ENCODE peak calls at places on chromosomes 2 and 18, in six cellular contexts. A, W, I, F, C and O are unnamed samples.

GRCh38 chr2:74201196-74201595 is 2.8 kb downstream of the MTHFD2 start:
- DNase-seq in I (no peak), C (no peak), A (no peak), F (no peak), W (no peak), O (no peak)

GRCh38 chr18:55665506-55665905 is 77.5 kb upstream of the TCF4 start:
- DNase-seq in W (no peak), C (no peak), A (no peak), I (no peak), F (no peak), O (peak; percentile 71)

GRCh38 chr2:207276248-207276647 is 110.5 kb upstream of the KLF7 start:
- DNase-seq in C (no peak), A (no peak), W (no peak), I (no peak), F (no peak), O (peak; percentile 78)

GRCh38 chr2:235542728-235543125 is 48.9 kb downstream of the AGAP1 start:
- DNase-seq in W (no peak), A (no peak), I (no peak), F (no peak), C (no peak), O (no peak)

GRCh38 chr18:3747176-3747973 is 297.4 kb downstream of the TGIF1 start:
- DNase-seq in C (no peak), F (no peak), W (peak; percentile 91), I (no peak), A (no peak), O (no peak)

GRCh38 chr2:41495050-41495449 is 552.8 kb upstream of the PKDCC start:
- DNase-seq in F (no peak), C (no peak), I (peak; percentile 12), A (no peak), W (peak; percentile 1), O (no peak)

GRCh38 chr2:241965931-241966412 is 96.4 kb downstream of the RTP5 start:
- DNase-seq in C (no peak), F (peak; percentile 98), A (peak; percentile 73), W (peak; percentile 95), I (peak; percentile 56), O (peak; percentile 98)

GRCh38 chr18:37321578-37322496 is 243.8 kb downstream of the CELF4 start:
- DNase-seq in A (no peak), I (peak; percentile 34), F (no peak), W (no peak), C (no peak), O (no peak)

GRCh38 chr2:232328516-232329460 is 49.8 kb upstream of the ALPP start:
- DNase-seq in W (no peak), A (peak; percentile 57), I (no peak), C (no peak), F (no peak), O (no peak)

GRCh38 chr2:150907466-150907865 is 354.2 kb downstream of the RBM43 start:
- DNase-seq in I (no peak), C (no peak), F (no peak), W (no peak), A (no peak), O (no peak)

GRCh38 chr2:235170536-235171510 is 219.0 kb downstream of the SH3BP4 start:
- DNase-seq in W (peak; percentile 28), I (peak; percentile 69), A (no peak), F (peak; percentile 50), C (peak; percentile 29), O (peak; percentile 71)

GRCh38 chr18:60987963-60988362 is 345.3 kb upstream of the CDH20 start:
- DNase-seq in A (no peak), W (peak; percentile 22), I (no peak), F (peak; percentile 22), C (no peak), O (no peak)

GRCh38 chr2:97714950-97715652 is 1.7 kb downstream of the ZAP70 start:
- DNase-seq in F (no peak), I (no peak), A (peak; percentile 57), W (no peak), C (no peak), O (no peak)

GRCh38 chr18:10454800-10455550 is 540 bp downstream of the APCDD1 start:
- DNase-seq in F (no peak), A (peak; percentile 82), I (no peak), C (peak; percentile 25), W (peak; percentile 30), O (peak; percentile 36)
- TF ChIP-seq CTCF in F (no peak), A (no peak), I (no peak), C (no peak), W (no peak), O (no peak)

DNA sequence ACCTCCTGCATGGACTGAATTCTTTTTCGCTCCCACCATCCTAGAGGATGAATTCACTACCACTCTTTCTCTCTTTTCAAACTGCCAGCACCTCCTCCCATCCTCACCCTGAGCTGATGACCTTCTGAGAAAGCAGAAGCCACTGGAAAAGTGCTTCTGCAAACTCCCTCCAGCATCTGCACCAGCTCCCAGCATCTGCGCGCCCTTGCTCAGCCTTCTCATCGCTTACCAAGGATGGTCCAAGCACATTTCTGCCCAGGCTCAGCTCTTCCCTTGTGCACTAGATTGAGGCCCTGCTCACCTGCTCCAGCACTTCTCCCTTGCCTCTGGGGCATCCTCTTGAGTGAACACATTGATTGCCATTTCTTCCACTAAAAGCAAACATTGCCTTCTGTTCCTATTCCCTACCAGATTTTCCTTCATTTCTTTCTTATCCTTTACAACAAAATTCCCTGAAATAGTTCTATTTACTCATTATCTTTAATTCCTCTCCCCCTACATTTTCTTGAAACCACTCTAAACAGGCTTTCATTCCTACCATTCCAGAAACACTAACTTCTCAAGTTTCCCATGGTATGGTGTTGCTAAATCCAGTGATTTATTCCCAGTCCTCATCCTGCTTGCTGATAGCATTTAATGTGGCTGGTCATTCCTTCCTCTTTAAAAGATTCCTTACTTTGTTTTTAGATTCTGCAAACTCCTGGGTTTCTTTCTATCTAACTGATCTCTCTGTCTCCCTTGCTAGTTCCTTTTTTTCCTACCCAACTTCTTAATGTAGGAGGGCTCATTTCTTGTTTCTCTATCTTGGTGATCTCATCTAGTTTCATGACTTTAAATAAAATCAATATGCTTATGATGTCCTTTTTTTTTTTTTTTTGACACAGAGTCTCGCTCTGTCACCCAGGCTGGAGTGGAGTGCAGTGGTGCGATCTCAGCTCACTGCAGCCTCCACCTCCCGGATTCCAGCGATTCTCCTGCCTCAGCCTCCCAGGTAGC is 42.5 kb upstream of the IL1RL1 start:
- DNase-seq in F (no peak), A (no peak), W (peak; percentile 89), I (no peak), C (no peak), O (peak; percentile 92)
- H3K4me3 ChIP-seq in F (no peak overlapping the region), A (no peak overlapping the region), W (no peak overlapping the region), I (no peak overlapping the region), C (no peak overlapping the region), O (no peak overlapping the region)

DNA sequence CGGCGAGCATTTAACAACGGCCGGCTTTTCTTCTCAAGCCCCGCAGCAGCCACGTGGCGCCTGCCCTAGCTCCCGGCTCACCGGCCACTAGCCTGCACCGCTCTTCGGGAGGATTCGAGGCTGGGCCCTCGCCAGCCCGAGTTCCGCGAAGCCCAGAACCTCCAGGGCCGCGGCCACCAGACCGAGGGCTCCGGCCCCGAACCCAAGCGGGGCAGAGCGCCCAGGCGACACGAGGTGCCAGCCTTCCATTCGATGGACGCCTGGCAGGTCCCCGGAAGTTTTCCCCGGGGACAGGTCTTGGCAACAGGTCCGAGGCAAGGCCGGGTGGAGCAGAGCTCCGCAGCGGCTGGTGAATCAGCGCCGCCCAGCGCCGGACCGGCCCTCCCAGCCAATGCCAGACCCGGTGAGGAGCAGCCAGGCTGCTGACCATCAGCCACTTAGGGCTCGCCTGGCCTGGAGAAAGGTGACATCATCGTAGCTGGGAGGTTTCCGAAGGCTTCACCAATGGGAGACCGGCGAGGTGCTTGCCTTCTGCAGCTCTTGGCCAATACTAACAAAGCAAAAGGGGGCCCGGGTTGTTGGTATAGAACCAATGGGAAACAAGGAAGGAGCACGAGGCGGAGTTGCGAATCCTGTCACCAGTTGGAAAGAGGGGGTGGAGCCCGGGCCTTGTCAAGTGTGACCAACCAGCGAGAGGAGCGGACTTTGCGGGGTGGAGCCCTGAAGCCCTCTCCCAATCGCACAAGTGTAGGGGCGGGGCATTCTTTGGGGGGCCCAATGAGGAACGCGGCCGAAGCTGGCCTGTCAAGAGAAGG is 467 bp upstream of the MXD1 start:
- DNase-seq in A (peak; percentile 100), F (peak; percentile 100), W (peak; percentile 100), C (peak; percentile 100), I (peak; percentile 100), O (peak; percentile 100)
- TF ChIP-seq CTCF in A (peak; percentile 19), F (no peak), W (no peak), C (peak; percentile 63), I (peak; percentile 22), O (peak; percentile 14)

DNA sequence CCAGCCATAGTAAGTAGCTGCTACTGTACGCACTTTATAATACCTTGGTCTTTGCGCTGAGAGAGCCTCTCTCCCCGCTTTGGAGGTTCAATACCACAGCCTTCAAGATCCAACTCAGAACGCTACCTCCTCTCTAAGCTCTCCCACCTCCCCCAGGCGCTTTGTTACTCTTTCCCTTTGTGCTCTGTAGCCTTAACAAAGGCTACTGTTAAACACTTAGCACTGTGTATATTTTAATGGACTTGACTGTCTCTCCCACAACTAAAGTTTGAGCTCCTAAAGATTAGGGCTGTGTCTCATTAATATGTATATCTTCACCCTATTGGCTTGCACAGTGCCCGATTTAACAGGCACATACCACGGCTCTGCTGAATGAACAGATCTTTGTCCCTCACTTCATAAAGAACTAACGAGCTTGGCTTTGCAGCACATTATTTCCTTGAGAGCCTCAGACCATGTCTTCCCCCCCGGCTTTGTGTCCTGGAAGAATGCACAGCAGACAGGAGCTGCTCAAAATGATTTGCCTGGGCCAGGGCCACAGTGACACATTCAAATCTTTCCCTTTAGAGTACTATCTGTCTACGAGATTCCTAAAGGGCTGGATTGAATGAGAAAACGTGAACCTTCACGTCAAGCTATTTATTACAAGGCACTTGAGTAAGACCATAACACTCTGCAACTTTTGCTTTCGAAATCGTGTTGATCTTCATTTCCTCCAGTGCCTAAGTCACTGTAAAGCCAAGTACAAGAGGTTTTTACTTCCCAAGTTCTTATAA is 22.1 kb downstream of the ABHD3 start:
- DNase-seq in A (no peak), W (peak; percentile 87), F (peak; percentile 57), I (peak; percentile 68), C (no peak), O (peak; percentile 97)
- H3K4me3 ChIP-seq in A (peak overlapping the region; percentile 62), W (peak overlapping the region; percentile 5), F (peak overlapping the region; percentile 27), I (no peak overlapping the region), C (no peak overlapping the region), O (peak overlapping the region; percentile 59)

GRCh38 chr2:131410173-131410572 is 46.2 kb upstream of the RAB6D start:
- DNase-seq in F (no peak), W (no peak), I (no peak), C (no peak), A (no peak), O (no peak)
- TF ChIP-seq CTCF in F (no peak), W (no peak), I (no peak), C (no peak), A (no peak), O (no peak)

GRCh38 chr2:43218221-43218549 is 8.2 kb downstream of the ZFP36L2 start:
- DNase-seq in C (no peak), W (peak; percentile 53), F (no peak), I (no peak), A (peak; percentile 46), O (peak; percentile 43)
- H3K4me3 ChIP-seq in C (no peak overlapping the region), W (no peak overlapping the region), F (no peak overlapping the region), I (peak overlapping the region; percentile 23), A (peak overlapping the region; percentile 7), O (no peak overlapping the region)

GRCh38 chr2:120914839-120915521 is 179.3 kb downstream of the GLI2 start:
- DNase-seq in C (no peak), A (peak; percentile 96), F (peak; percentile 46), I (no peak), W (peak; percentile 95), O (peak; percentile 95)
- TF ChIP-seq CTCF in C (no peak), A (no peak), F (no peak), I (no peak), W (no peak), O (no peak)